ENCODE peak calls at places on chromosome 1, in five cellular contexts. V is chondrocyte, C is thoracic aorta, Z is AG04450, A is mucosa of descending colon. J is an unnamed sample.

GRCh38 chr1:231493421-231494185 is 34.9 kb upstream of the TSNAX start:
- DNase-seq in V (no peak), A (no peak), Z (no peak), C (no peak), J (no peak)

GRCh38 chr1:93673159-93673657 is 8.4 kb downstream of the BCAR3 start:
- DNase-seq in Z (no peak), C (no peak), V (no peak), A (no peak), J (no peak)

GRCh38 chr1:175976865-175977642 is 230.0 kb downstream of the COP1 start:
- DNase-seq in Z (no peak), V (no peak), C (no peak), A (no peak), J (no peak)

GRCh38 chr1:166814611-166815010 is 24.7 kb upstream of the POGK start:
- DNase-seq in A (no peak), Z (no peak), V (no peak), C (no peak), J (no peak)

GRCh38 chr1:168932539-168932938 is 174.0 kb upstream of the ATP1B1 start:
- DNase-seq in A (no peak), V (no peak), C (no peak), Z (no peak), J (no peak)

GRCh38 chr1:183942933-183943693 is 94.4 kb downstream of the COLGALT2 start:
- DNase-seq in C (no peak), V (no peak), Z (peak; percentile 81), A (no peak), J (no peak)

GRCh38 chr1:173856903-173857302 is 10.9 kb downstream of the GAS5 start:
- DNase-seq in V (no peak), C (no peak), A (no peak), Z (no peak), J (no peak)

GRCh38 chr1:103788377-103788776 is 38.7 kb downstream of the AMY1C start:
- DNase-seq in C (no peak), Z (no peak), A (no peak), V (no peak), J (no peak)

GRCh38 chr1:90969241-90969640 is 52.6 kb downstream of the ZNF644 start:
- DNase-seq in C (no peak), Z (no peak), V (no peak), A (no peak), J (no peak)

GRCh38 chr1:90970208-90970607 is 51.6 kb downstream of the ZNF644 start:
- DNase-seq in A (no peak), Z (no peak), C (no peak), V (no peak), J (no peak)

GRCh38 chr1:90973897-90974798 is 47.7 kb downstream of the ZNF644 start:
- DNase-seq in V (no peak), C (no peak), Z (no peak), A (no peak), J (no peak)
- TF ChIP-seq CTCF in V (no peak), C (no peak), Z (no peak), A (no peak), J (no peak)

GRCh38 chr1:31750858-31751638 is 13.1 kb downstream of the ADGRB2 start:
- DNase-seq in C (no peak), V (no peak), A (no peak), Z (peak; percentile 27), J (no peak)
- TF ChIP-seq CTCF in C (no peak), V (no peak), A (no peak), Z (no peak), J (no peak)

DNA sequence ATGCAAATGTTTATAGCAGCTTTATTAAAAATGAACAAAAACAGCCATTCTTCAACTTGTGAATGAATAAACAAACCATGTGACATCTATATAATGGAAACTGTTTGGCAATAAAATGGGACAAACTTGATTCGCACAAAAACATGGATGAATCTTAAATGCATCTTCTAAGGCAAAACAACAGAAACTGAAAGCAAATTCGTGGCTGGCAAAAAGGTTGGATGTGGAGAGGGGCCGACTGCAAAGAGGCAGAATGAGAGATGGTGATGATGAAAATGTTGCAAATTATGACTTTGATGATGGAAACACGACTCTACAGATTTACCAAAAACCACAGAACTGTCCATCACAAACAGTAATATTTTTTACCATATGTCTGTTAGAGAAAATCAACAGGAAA is 327.0 kb upstream of the NR5A2 start:
- DNase-seq in V (no peak), A (no peak), C (no peak), Z (no peak), J (no peak)
- TF ChIP-seq CTCF in V (no peak), A (no peak), C (no peak), Z (no peak), J (no peak)

GRCh38 chr1:242827538-242827937 is 303.0 kb upstream of the PLD5 start:
- DNase-seq in V (no peak), A (no peak), C (no peak), Z (no peak), J (no peak)

GRCh38 chr1:242828828-242829227 is 304.3 kb upstream of the PLD5 start:
- DNase-seq in C (no peak), A (no peak), V (no peak), Z (no peak), J (no peak)

GRCh38 chr1:242824435-242824834 is 299.9 kb upstream of the PLD5 start:
- DNase-seq in V (no peak), C (no peak), Z (no peak), A (no peak), J (no peak)

GRCh38 chr1:242826706-242827336 is 302.3 kb upstream of the PLD5 start:
- DNase-seq in V (no peak), C (no peak), A (no peak), Z (no peak), J (no peak)

DNA sequence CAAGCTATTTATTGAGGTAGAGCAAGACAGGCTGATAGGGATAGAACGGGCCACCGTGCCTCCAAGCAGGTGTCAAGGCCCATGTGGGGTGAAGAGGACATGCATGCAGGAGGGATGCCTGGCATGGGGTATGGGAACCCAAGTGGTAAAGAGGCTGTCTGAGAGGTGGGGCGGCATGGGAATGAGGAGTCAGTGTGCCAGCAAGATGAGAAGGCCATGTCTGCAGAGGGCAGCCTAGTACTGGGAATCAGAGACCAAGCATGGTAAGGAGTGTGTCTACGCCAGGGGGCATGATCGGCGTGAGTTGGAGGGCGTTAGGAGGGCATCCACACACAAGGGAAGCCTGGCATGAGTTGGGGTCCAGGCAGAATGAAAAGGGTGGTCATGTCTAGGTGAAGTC is 303.7 kb upstream of the PLD5 start:
- DNase-seq in C (no peak), V (no peak), A (no peak), Z (no peak), J (no peak)
- TF ChIP-seq CTCF in C (no peak), V (no peak), A (no peak), Z (no peak), J (no peak)

DNA sequence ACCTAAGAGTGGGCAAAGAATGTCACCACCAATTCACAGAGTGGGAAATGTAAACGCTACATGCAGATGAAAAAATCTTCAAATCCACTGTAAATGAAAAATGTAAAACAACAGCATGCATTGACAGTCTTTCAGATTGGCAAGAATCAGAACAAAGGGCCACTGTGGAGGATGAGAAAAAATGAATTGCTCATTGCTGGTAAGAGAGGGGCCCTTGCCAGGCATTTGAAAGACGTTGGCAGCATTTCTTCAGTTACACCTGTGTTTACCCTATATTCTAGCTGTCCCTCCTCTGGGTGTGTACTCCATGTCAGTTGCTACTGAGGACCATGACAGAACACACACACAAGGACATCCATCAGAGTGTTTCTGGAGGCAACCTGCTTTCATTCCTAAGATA is 25.8 kb upstream of the AADACL3 start:
- DNase-seq in V (no peak), A (no peak), Z (no peak), C (no peak), J (no peak)
- TF ChIP-seq CTCF in V (no peak), A (no peak), Z (no peak), C (no peak), J (no peak)

GRCh38 chr1:1760715-1761114 is 17.6 kb downstream of the NADK start:
- DNase-seq in C (no peak), Z (no peak), V (no peak), A (peak; percentile 12), J (no peak)

GRCh38 chr1:1760345-1760650 is 18.0 kb downstream of the NADK start:
- DNase-seq in Z (no peak), C (no peak), V (no peak), A (peak; percentile 52), J (no peak)

GRCh38 chr1:1761504-1762376 is 16.5 kb downstream of the NADK start:
- DNase-seq in A (peak; percentile 49), Z (no peak), C (no peak), V (peak; percentile 83), J (no peak)

GRCh38 chr1:1764876-1765478 is 13.3 kb downstream of the NADK start:
- DNase-seq in Z (no peak), A (peak; percentile 53), C (no peak), V (no peak), J (no peak)

GRCh38 chr1:1763657-1764621 is 14.3 kb downstream of the NADK start:
- DNase-seq in A (peak; percentile 79), C (no peak), Z (no peak), V (peak; percentile 70), J (peak; percentile 68)
- TF ChIP-seq CTCF in A (no peak), C (no peak), Z (no peak), V (no peak), J (no peak)

DNA sequence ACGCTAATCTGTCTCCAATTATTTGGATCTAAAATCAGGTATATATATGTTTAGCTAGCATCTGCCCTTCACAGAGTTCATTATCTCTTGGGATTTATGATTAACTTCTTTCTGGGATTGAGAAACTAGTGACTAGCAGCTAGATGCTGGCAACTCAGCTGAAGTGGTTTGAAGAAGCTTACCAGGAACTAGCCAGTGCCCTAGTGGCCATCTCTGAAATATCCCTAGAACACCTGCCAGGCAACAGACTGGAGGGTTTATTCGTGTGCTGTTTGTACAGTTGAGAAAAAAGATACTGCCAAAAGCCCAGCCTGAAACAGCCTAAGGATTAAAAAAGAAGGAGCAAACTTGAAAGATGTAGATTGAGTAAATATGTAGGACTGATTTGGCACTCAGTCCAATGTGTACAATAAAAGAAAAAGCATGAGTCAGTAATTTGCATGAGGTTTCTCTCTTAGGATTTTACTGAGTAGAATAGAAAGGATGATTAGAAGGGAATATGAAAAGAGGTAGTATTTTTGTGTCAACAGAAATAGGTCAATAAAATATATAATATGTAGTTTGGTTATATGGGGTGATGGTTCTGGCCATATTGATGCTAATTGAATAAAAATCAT is 1144.6 kb upstream of the ADGRL2 start:
- DNase-seq in C (no peak), Z (no peak), A (no peak), V (no peak), J (no peak)
- TF ChIP-seq CTCF in C (no peak), Z (peak; percentile 53), A (no peak), V (peak; percentile 66), J (no peak)

J was measured in lower leg skin.